ENCODE peak calls at places on chromosomes 1 and 21, in ten cellular contexts. One of them, this sample, is unnamed.

GRCh38 chr21:37564924-37565529 is 198.5 kb downstream of the DYRK1A start:
- DNase-seq in AG08396: no peak
- DNase-seq in smooth muscle cell of the brain vasculature: no peak
- DNase-seq in LoVo: peak; percentile 9
- DNase-seq in nucleus accumbens: no peak
- DNase-seq in gastrocnemius medialis: peak; percentile 50
- DNase-seq in NCI-H510A treated with DMSO at 0.1 percent for 48 hours: peak; percentile 93
- DNase-seq in NCI-H774: peak; percentile 67
- DNase-seq in uterus: no peak
- DNase-seq in DMS53: peak; percentile 78
- DNase-seq in this sample: no peak

GRCh38 chr1:189970331-189971230 is 507.1 kb downstream of the BRINP3 start:
- DNase-seq in AG08396: no peak
- DNase-seq in smooth muscle cell of the brain vasculature: no peak
- DNase-seq in LoVo: no peak
- DNase-seq in nucleus accumbens: no peak
- DNase-seq in gastrocnemius medialis: no peak
- DNase-seq in NCI-H510A treated with DMSO at 0.1 percent for 48 hours: no peak
- DNase-seq in NCI-H774: no peak
- DNase-seq in uterus: no peak
- DNase-seq in DMS53: peak; percentile 17
- DNase-seq in this sample: no peak

GRCh38 chr1:246117066-246117791 is 389.9 kb downstream of the SMYD3 start:
- DNase-seq in AG08396: peak; percentile 36
- DNase-seq in smooth muscle cell of the brain vasculature: no peak
- DNase-seq in LoVo: peak; percentile 15
- DNase-seq in nucleus accumbens: no peak
- DNase-seq in gastrocnemius medialis: no peak
- DNase-seq in NCI-H510A treated with DMSO at 0.1 percent for 48 hours: peak; percentile 40
- DNase-seq in NCI-H774: peak; percentile 40
- DNase-seq in uterus: no peak
- DNase-seq in DMS53: peak; percentile 82
- DNase-seq in this sample: no peak

GRCh38 chr1:91900538-91900937 is 14.6 kb upstream of the TGFBR3 start:
- DNase-seq in AG08396: peak; percentile 74
- DNase-seq in smooth muscle cell of the brain vasculature: no peak
- DNase-seq in LoVo: peak; percentile 29
- DNase-seq in nucleus accumbens: no peak
- DNase-seq in gastrocnemius medialis: no peak
- DNase-seq in NCI-H510A treated with DMSO at 0.1 percent for 48 hours: no peak
- DNase-seq in NCI-H774: no peak
- DNase-seq in uterus: no peak
- DNase-seq in DMS53: no peak
- DNase-seq in this sample: no peak

GRCh38 chr1:208252126-208252853 is 8.1 kb upstream of the PLXNA2 start:
- DNase-seq in AG08396: peak; percentile 72
- DNase-seq in smooth muscle cell of the brain vasculature: no peak
- DNase-seq in LoVo: no peak
- DNase-seq in nucleus accumbens: no peak
- DNase-seq in gastrocnemius medialis: no peak
- DNase-seq in NCI-H510A treated with DMSO at 0.1 percent for 48 hours: no peak
- DNase-seq in NCI-H774: no peak
- DNase-seq in uterus: peak; percentile 58
- DNase-seq in DMS53: peak; percentile 73
- DNase-seq in this sample: peak; percentile 10

GRCh38 chr1:39080884-39081265 is 54.7 kb downstream of the NDUFS5 start:
- DNase-seq in AG08396: peak; percentile 44
- DNase-seq in smooth muscle cell of the brain vasculature: no peak
- DNase-seq in LoVo: no peak
- DNase-seq in nucleus accumbens: no peak
- DNase-seq in gastrocnemius medialis: no peak
- DNase-seq in NCI-H510A treated with DMSO at 0.1 percent for 48 hours: no peak
- DNase-seq in NCI-H774: no peak
- DNase-seq in uterus: peak; percentile 53
- DNase-seq in DMS53: no peak
- DNase-seq in this sample: no peak

GRCh38 chr1:118812555-118812954 is 175.6 kb downstream of the TBX15 start:
- DNase-seq in AG08396: no peak
- DNase-seq in smooth muscle cell of the brain vasculature: no peak
- DNase-seq in LoVo: no peak
- DNase-seq in nucleus accumbens: no peak
- DNase-seq in gastrocnemius medialis: no peak
- DNase-seq in NCI-H510A treated with DMSO at 0.1 percent for 48 hours: no peak
- DNase-seq in NCI-H774: no peak
- DNase-seq in uterus: no peak
- DNase-seq in DMS53: no peak
- DNase-seq in this sample: no peak

GRCh38 chr1:56017336-56017735 is 562.0 kb downstream of the PLPP3 start:
- DNase-seq in AG08396: no peak
- DNase-seq in smooth muscle cell of the brain vasculature: no peak
- DNase-seq in LoVo: no peak
- DNase-seq in nucleus accumbens: no peak
- DNase-seq in gastrocnemius medialis: no peak
- DNase-seq in NCI-H510A treated with DMSO at 0.1 percent for 48 hours: no peak
- DNase-seq in NCI-H774: no peak
- DNase-seq in uterus: no peak
- DNase-seq in DMS53: peak; percentile 24
- DNase-seq in this sample: no peak

GRCh38 chr1:226739696-226740065 is 599 bp upstream of the ITPKB start:
- DNase-seq in AG08396: no peak
- DNase-seq in smooth muscle cell of the brain vasculature: no peak
- DNase-seq in LoVo: no peak
- DNase-seq in nucleus accumbens: no peak
- DNase-seq in gastrocnemius medialis: no peak
- DNase-seq in NCI-H510A treated with DMSO at 0.1 percent for 48 hours: no peak
- DNase-seq in NCI-H774: no peak
- DNase-seq in uterus: no peak
- DNase-seq in DMS53: no peak
- DNase-seq in this sample: no peak

GRCh38 chr1:31483012-31483946 is 70.3 kb downstream of the SERINC2 start:
- DNase-seq in AG08396: peak; percentile 54
- DNase-seq in smooth muscle cell of the brain vasculature: no peak
- DNase-seq in LoVo: no peak
- DNase-seq in nucleus accumbens: no peak
- DNase-seq in gastrocnemius medialis: peak; percentile 55
- DNase-seq in NCI-H510A treated with DMSO at 0.1 percent for 48 hours: no peak
- DNase-seq in NCI-H774: peak; percentile 77
- DNase-seq in uterus: no peak
- DNase-seq in DMS53: no peak
- DNase-seq in this sample: peak; percentile 25

GRCh38 chr21:41171210-41171609 is 3.2 kb downstream of the BACE2 start:
- DNase-seq in AG08396: no peak
- DNase-seq in smooth muscle cell of the brain vasculature: no peak
- DNase-seq in LoVo: no peak
- DNase-seq in nucleus accumbens: no peak
- DNase-seq in gastrocnemius medialis: no peak
- DNase-seq in NCI-H510A treated with DMSO at 0.1 percent for 48 hours: no peak
- DNase-seq in NCI-H774: no peak
- DNase-seq in uterus: no peak
- DNase-seq in DMS53: no peak
- DNase-seq in this sample: peak; percentile 14

GRCh38 chr1:60078182-60078581 is 4.6 kb upstream of the C1orf87 start:
- DNase-seq in AG08396: peak; percentile 32
- DNase-seq in smooth muscle cell of the brain vasculature: no peak
- DNase-seq in LoVo: no peak
- DNase-seq in nucleus accumbens: no peak
- DNase-seq in gastrocnemius medialis: no peak
- DNase-seq in NCI-H510A treated with DMSO at 0.1 percent for 48 hours: no peak
- DNase-seq in NCI-H774: no peak
- DNase-seq in uterus: no peak
- DNase-seq in DMS53: no peak
- DNase-seq in this sample: no peak

GRCh38 chr1:169594391-169594790 is 8.1 kb upstream of the F5 start:
- DNase-seq in AG08396: no peak
- DNase-seq in smooth muscle cell of the brain vasculature: no peak
- DNase-seq in LoVo: no peak
- DNase-seq in nucleus accumbens: no peak
- DNase-seq in gastrocnemius medialis: no peak
- DNase-seq in NCI-H510A treated with DMSO at 0.1 percent for 48 hours: no peak
- DNase-seq in NCI-H774: no peak
- DNase-seq in uterus: no peak
- DNase-seq in DMS53: no peak
- DNase-seq in this sample: no peak

GRCh38 chr1:16984717-16985116 is 4.3 kb upstream of the MFAP2 start:
- DNase-seq in AG08396: peak; percentile 82
- DNase-seq in smooth muscle cell of the brain vasculature: no peak
- DNase-seq in LoVo: no peak
- DNase-seq in nucleus accumbens: no peak
- DNase-seq in gastrocnemius medialis: peak; percentile 31
- DNase-seq in NCI-H510A treated with DMSO at 0.1 percent for 48 hours: no peak
- DNase-seq in NCI-H774: no peak
- DNase-seq in uterus: peak; percentile 87
- DNase-seq in DMS53: peak; percentile 20
- DNase-seq in this sample: peak; percentile 20

GRCh38 chr1:202599669-202600431 is 110.4 kb downstream of the SYT2 start:
- DNase-seq in AG08396: peak; percentile 79
- DNase-seq in smooth muscle cell of the brain vasculature: no peak
- DNase-seq in LoVo: peak; percentile 45
- DNase-seq in nucleus accumbens: no peak
- DNase-seq in gastrocnemius medialis: peak; percentile 42
- DNase-seq in NCI-H510A treated with DMSO at 0.1 percent for 48 hours: peak; percentile 69
- DNase-seq in NCI-H774: no peak
- DNase-seq in uterus: peak; percentile 71
- DNase-seq in DMS53: peak; percentile 89
- DNase-seq in this sample: no peak

GRCh38 chr1:56838726-56839125 is 15.9 kb upstream of the C8A start:
- DNase-seq in AG08396: no peak
- DNase-seq in smooth muscle cell of the brain vasculature: no peak
- DNase-seq in LoVo: no peak
- DNase-seq in nucleus accumbens: no peak
- DNase-seq in gastrocnemius medialis: no peak
- DNase-seq in NCI-H510A treated with DMSO at 0.1 percent for 48 hours: no peak
- DNase-seq in NCI-H774: no peak
- DNase-seq in uterus: no peak
- DNase-seq in DMS53: no peak
- DNase-seq in this sample: no peak

GRCh38 chr1:62386351-62387121 is 50.3 kb upstream of the USP1 start:
- DNase-seq in AG08396: no peak
- DNase-seq in smooth muscle cell of the brain vasculature: no peak
- DNase-seq in LoVo: no peak
- DNase-seq in nucleus accumbens: no peak
- DNase-seq in gastrocnemius medialis: no peak
- DNase-seq in NCI-H510A treated with DMSO at 0.1 percent for 48 hours: no peak
- DNase-seq in NCI-H774: no peak
- DNase-seq in uterus: no peak
- DNase-seq in DMS53: no peak
- DNase-seq in this sample: no peak

GRCh38 chr1:35725591-35725990 is 6.9 kb upstream of the C1orf216 start:
- DNase-seq in AG08396: no peak
- DNase-seq in smooth muscle cell of the brain vasculature: no peak
- DNase-seq in LoVo: no peak
- DNase-seq in nucleus accumbens: peak; percentile 41
- DNase-seq in gastrocnemius medialis: no peak
- DNase-seq in NCI-H510A treated with DMSO at 0.1 percent for 48 hours: no peak
- DNase-seq in NCI-H774: no peak
- DNase-seq in uterus: no peak
- DNase-seq in DMS53: no peak
- DNase-seq in this sample: peak; percentile 12

GRCh38 chr1:16087733-16088132 is 14.3 kb upstream of the FAM131C start:
- DNase-seq in AG08396: no peak
- DNase-seq in smooth muscle cell of the brain vasculature: no peak
- DNase-seq in LoVo: no peak
- DNase-seq in nucleus accumbens: no peak
- DNase-seq in gastrocnemius medialis: no peak
- DNase-seq in NCI-H510A treated with DMSO at 0.1 percent for 48 hours: no peak
- DNase-seq in NCI-H774: no peak
- DNase-seq in uterus: no peak
- DNase-seq in DMS53: no peak
- DNase-seq in this sample: no peak

GRCh38 chr1:21212126-21212525 is 35.4 kb upstream of the EIF4G3 start:
- DNase-seq in AG08396: no peak
- DNase-seq in smooth muscle cell of the brain vasculature: no peak
- DNase-seq in LoVo: no peak
- DNase-seq in nucleus accumbens: no peak
- DNase-seq in gastrocnemius medialis: no peak
- DNase-seq in NCI-H510A treated with DMSO at 0.1 percent for 48 hours: no peak
- DNase-seq in NCI-H774: no peak
- DNase-seq in uterus: no peak
- DNase-seq in DMS53: no peak
- DNase-seq in this sample: no peak

GRCh38 chr1:246048693-246049092 is 458.4 kb downstream of the SMYD3 start:
- DNase-seq in AG08396: no peak
- DNase-seq in smooth muscle cell of the brain vasculature: no peak
- DNase-seq in LoVo: no peak
- DNase-seq in nucleus accumbens: no peak
- DNase-seq in gastrocnemius medialis: no peak
- DNase-seq in NCI-H510A treated with DMSO at 0.1 percent for 48 hours: no peak
- DNase-seq in NCI-H774: no peak
- DNase-seq in uterus: no peak
- DNase-seq in DMS53: no peak
- DNase-seq in this sample: no peak

GRCh38 chr1:24702511-24703293 is 42.5 kb upstream of the CLIC4 start:
- DNase-seq in AG08396: no peak
- DNase-seq in smooth muscle cell of the brain vasculature: no peak
- DNase-seq in LoVo: no peak
- DNase-seq in nucleus accumbens: no peak
- DNase-seq in gastrocnemius medialis: peak; percentile 16
- DNase-seq in NCI-H510A treated with DMSO at 0.1 percent for 48 hours: peak; percentile 52
- DNase-seq in NCI-H774: peak; percentile 26
- DNase-seq in uterus: no peak
- DNase-seq in DMS53: peak; percentile 28
- DNase-seq in this sample: peak; percentile 22

GRCh38 chr1:28602536-28603439 is 10.7 kb downstream of the RAB42 start:
- DNase-seq in AG08396: peak; percentile 76
- DNase-seq in smooth muscle cell of the brain vasculature: peak; percentile 74
- DNase-seq in LoVo: peak; percentile 45
- DNase-seq in nucleus accumbens: peak; percentile 3
- DNase-seq in gastrocnemius medialis: no peak
- DNase-seq in NCI-H510A treated with DMSO at 0.1 percent for 48 hours: peak; percentile 49
- DNase-seq in NCI-H774: no peak
- DNase-seq in uterus: peak; percentile 54
- DNase-seq in DMS53: peak; percentile 87
- DNase-seq in this sample: no peak

GRCh38 chr1:117564227-117565082 is 41.4 kb upstream of the TENT5C start:
- DNase-seq in AG08396: no peak
- DNase-seq in smooth muscle cell of the brain vasculature: no peak
- DNase-seq in LoVo: no peak
- DNase-seq in nucleus accumbens: no peak
- DNase-seq in gastrocnemius medialis: no peak
- DNase-seq in NCI-H510A treated with DMSO at 0.1 percent for 48 hours: no peak
- DNase-seq in NCI-H774: no peak
- DNase-seq in uterus: no peak
- DNase-seq in DMS53: no peak
- DNase-seq in this sample: no peak

GRCh38 chr1:89607888-89608626 is 24.9 kb upstream of the LRRC8C start:
- DNase-seq in AG08396: no peak
- DNase-seq in smooth muscle cell of the brain vasculature: no peak
- DNase-seq in LoVo: no peak
- DNase-seq in nucleus accumbens: no peak
- DNase-seq in gastrocnemius medialis: no peak
- DNase-seq in NCI-H510A treated with DMSO at 0.1 percent for 48 hours: no peak
- DNase-seq in NCI-H774: no peak
- DNase-seq in uterus: no peak
- DNase-seq in DMS53: no peak
- DNase-seq in this sample: no peak

GRCh38 chr1:67407498-67407897 is 22.7 kb downstream of the SERBP1 start:
- DNase-seq in AG08396: peak; percentile 37
- DNase-seq in smooth muscle cell of the brain vasculature: no peak
- DNase-seq in LoVo: no peak
- DNase-seq in nucleus accumbens: no peak
- DNase-seq in gastrocnemius medialis: no peak
- DNase-seq in NCI-H510A treated with DMSO at 0.1 percent for 48 hours: no peak
- DNase-seq in NCI-H774: no peak
- DNase-seq in uterus: no peak
- DNase-seq in DMS53: no peak
- DNase-seq in this sample: no peak

GRCh38 chr1:7389201-7389785 is 381.8 kb upstream of the VAMP3 start:
- DNase-seq in AG08396: no peak
- DNase-seq in smooth muscle cell of the brain vasculature: no peak
- DNase-seq in LoVo: no peak
- DNase-seq in nucleus accumbens: no peak
- DNase-seq in gastrocnemius medialis: no peak
- DNase-seq in NCI-H510A treated with DMSO at 0.1 percent for 48 hours: no peak
- DNase-seq in NCI-H774: no peak
- DNase-seq in uterus: no peak
- DNase-seq in DMS53: no peak
- DNase-seq in this sample: no peak

GRCh38 chr21:46431448-46431847 is 27.2 kb upstream of the DIP2A start:
- DNase-seq in AG08396: no peak
- DNase-seq in smooth muscle cell of the brain vasculature: no peak
- DNase-seq in LoVo: no peak
- DNase-seq in nucleus accumbens: no peak
- DNase-seq in gastrocnemius medialis: no peak
- DNase-seq in NCI-H510A treated with DMSO at 0.1 percent for 48 hours: no peak
- DNase-seq in NCI-H774: no peak
- DNase-seq in uterus: no peak
- DNase-seq in DMS53: no peak
- DNase-seq in this sample: no peak

This sample was measured in C1 segment of cervical spinal cord.